ENCODE peak calls at places on chromosome 18, in five cellular contexts. H, W, G, U and I are unnamed samples.

GRCh38 chr18:22378672-22379282 is 38.9 kb downstream of the CTAGE1 start:
- DNase-seq in H (peak), W (no peak), G (peak), U (no peak), I (no peak)

GRCh38 chr18:65221736-65222135 is 529.1 kb upstream of the CDH7 start:
- DNase-seq in H (no peak), W (no peak), G (no peak), U (no peak), I (no peak)

GRCh38 chr18:50446629-50447028 is 71.8 kb downstream of the SKA1 start:
- DNase-seq in H (no peak), W (no peak), G (no peak), U (no peak), I (no peak)

GRCh38 chr18:13279181-13280065 is 60.9 kb downstream of the LDLRAD4 start:
- DNase-seq in H (no peak), W (no peak), G (no peak), U (no peak), I (no peak)

GRCh38 chr18:44988821-44989587 is 308.3 kb downstream of the SETBP1 start:
- DNase-seq in H (no peak), W (no peak), G (no peak), U (no peak), I (no peak)

GRCh38 chr18:39190508-39190907 is 1624.9 kb upstream of the CELF4 start:
- DNase-seq in H (no peak), W (no peak), G (no peak), U (no peak), I (no peak)

GRCh38 chr18:37980556-37980955 is 415.0 kb upstream of the CELF4 start:
- DNase-seq in H (no peak), W (no peak), G (no peak), U (no peak), I (no peak)

GRCh38 chr18:34729264-34729663 is 19.2 kb downstream of the DTNA start:
- DNase-seq in H (peak), W (no peak), G (no peak), U (no peak), I (no peak)